ENCODE peak calls at places on chromosomes 2 and 18, in nine cellular contexts. I is CD8-positive, alpha-beta T cell; D is fibroblast of mammary gland; H is body of pancreas; J is lower lobe of right lung; V is right atrium auricular region; U is mucosa of descending colon; L is fibroblast of lung; T is upper lobe of right lung. P is an unnamed sample.

GRCh38 chr2:239363946-239364637 is 36.7 kb downstream of the HDAC4 start:
- DNase-seq in I (peak; percentile 43), D (no peak), H (no peak), J (peak; percentile 28), V (no peak), U (peak; percentile 18), L (no peak), T (no peak), P (no peak)

GRCh38 chr2:12534646-12535263 is 182.0 kb upstream of the TRIB2 start:
- DNase-seq in I (no peak), D (peak; percentile 97), H (no peak), J (no peak), V (no peak), U (no peak), L (peak; percentile 98), T (no peak), P (no peak)

GRCh38 chr2:108925286-108925685 is 63.7 kb downstream of the EDAR start:
- DNase-seq in I (no peak), D (no peak), H (no peak), J (no peak), V (no peak), U (no peak), L (no peak), T (no peak), P (no peak)

GRCh38 chr2:40886660-40887059 is 434.8 kb upstream of the SLC8A1 start:
- DNase-seq in I (no peak), D (no peak), H (no peak), J (no peak), V (no peak), U (no peak), L (no peak), T (no peak), P (no peak)

GRCh38 chr2:95058989-95059601 is 33.6 kb downstream of the MAL start:
- DNase-seq in I (no peak), D (no peak), H (no peak), J (no peak), V (no peak), U (no peak), L (no peak), T (peak; percentile 59), P (no peak)

GRCh38 chr2:152432206-152432653 is 97.3 kb downstream of the FMNL2 start:
- DNase-seq in I (no peak), D (peak; percentile 98), H (no peak), J (no peak), V (peak; percentile 64), U (no peak), L (peak; percentile 58), T (no peak), P (no peak)

GRCh38 chr18:62832282-62832681 is 116.9 kb downstream of the PHLPP1 start:
- DNase-seq in I (no peak), D (no peak), H (no peak), J (no peak), V (no peak), U (no peak), L (no peak), T (no peak), P (no peak)

GRCh38 chr2:167890739-167891138 is 356.7 kb downstream of the STK39 start:
- DNase-seq in I (no peak), D (no peak), H (no peak), J (no peak), V (no peak), U (no peak), L (no peak), T (no peak), P (no peak)

GRCh38 chr2:9556121-9556869 is 665 bp upstream of the ADAM17 start:
- DNase-seq in I (no peak), D (peak; percentile 24), H (no peak), J (no peak), V (no peak), U (no peak), L (peak; percentile 33), T (no peak), P (no peak)

GRCh38 chr2:68416081-68416675 is 50.9 kb downstream of the FBXO48 start:
- DNase-seq in I (no peak), D (no peak), H (no peak), J (no peak), V (no peak), U (no peak), L (no peak), T (no peak), P (no peak)

GRCh38 chr2:239075918-239076727 is 228.2 kb downstream of the TWIST2 start:
- DNase-seq in I (no peak), D (no peak), H (no peak), J (no peak), V (no peak), U (peak; percentile 78), L (no peak), T (no peak), P (no peak)

GRCh38 chr18:57890266-57890665 is 87.2 kb upstream of the ATP8B1 start:
- DNase-seq in I (no peak), D (no peak), H (no peak), J (no peak), V (no peak), U (no peak), L (no peak), T (no peak), P (no peak)

GRCh38 chr2:118112771-118113334 is 24.6 kb downstream of the INSIG2 start:
- DNase-seq in I (no peak), D (peak; percentile 73), H (no peak), J (no peak), V (no peak), U (no peak), L (peak; percentile 88), T (no peak), P (no peak)

GRCh38 chr18:67359868-67360838 is 156.4 kb downstream of the DSEL start:
- DNase-seq in I (no peak), D (peak; percentile 95), H (peak; percentile 21), J (no peak), V (peak; percentile 87), U (no peak), L (peak; percentile 96), T (no peak), P (peak; percentile 45)

GRCh38 chr2:160367887-160368286 is 125.7 kb downstream of the RBMS1 start:
- DNase-seq in I (no peak), D (peak; percentile 98), H (no peak), J (no peak), V (no peak), U (no peak), L (peak; percentile 99), T (no peak), P (no peak)

GRCh38 chr2:88880441-88880953 is 189.0 kb downstream of the RPIA start:
- DNase-seq in I (peak; percentile 29), D (peak; percentile 57), H (peak; percentile 33), J (no peak), V (peak; percentile 63), U (no peak), L (peak; percentile 26), T (no peak), P (peak; percentile 27)

GRCh38 chr2:7010376-7010775 is 93.2 kb downstream of the RNF144A start:
- DNase-seq in I (no peak), D (peak; percentile 98), H (no peak), J (no peak), V (no peak), U (no peak), L (peak; percentile 99), T (no peak), P (no peak)

GRCh38 chr2:205283721-205284270 is 398.5 kb upstream of the NRP2 start:
- DNase-seq in I (no peak), D (no peak), H (no peak), J (no peak), V (no peak), U (no peak), L (no peak), T (no peak), P (no peak)

GRCh38 chr2:167438206-167438605 is 549.9 kb downstream of the XIRP2 start:
- DNase-seq in I (no peak), D (peak; percentile 76), H (no peak), J (no peak), V (no peak), U (no peak), L (peak; percentile 79), T (no peak), P (no peak)

GRCh38 chr2:64405476-64406406 is 48.2 kb upstream of the LGALSL start:
- DNase-seq in I (no peak), D (peak; percentile 97), H (no peak), J (no peak), V (no peak), U (peak; percentile 57), L (peak; percentile 67), T (no peak), P (no peak)

GRCh38 chr2:157627594-157628281 is 926 bp downstream of the ACVR1C start:
- DNase-seq in I (peak; percentile 43), D (peak; percentile 11), H (peak; percentile 30), J (peak; percentile 41), V (no peak), U (peak; percentile 58), L (peak; percentile 44), T (no peak), P (no peak)

GRCh38 chr2:120373424-120373823 is 27.5 kb downstream of the INHBB start:
- DNase-seq in I (no peak), D (no peak), H (no peak), J (no peak), V (no peak), U (no peak), L (no peak), T (no peak), P (no peak)

GRCh38 chr2:24827321-24828261 is 34.4 kb downstream of the CENPO start:
- DNase-seq in I (peak; percentile 73), D (peak; percentile 89), H (peak; percentile 84), J (peak; percentile 73), V (peak; percentile 87), U (peak; percentile 81), L (peak; percentile 83), T (peak; percentile 74), P (peak; percentile 87)
- H3K4me3 ChIP-seq in I (no peak overlapping the region), D (no peak overlapping the region), H (no peak overlapping the region), J (no peak overlapping the region), V (no peak overlapping the region), U (no peak overlapping the region), L (no peak overlapping the region), T (no peak overlapping the region), P (peak overlapping the region; percentile 35)

GRCh38 chr2:190357596-190357995 is 14.2 kb downstream of the INPP1 start:
- DNase-seq in I (no peak), D (no peak), H (no peak), J (no peak), V (no peak), U (no peak), L (no peak), T (no peak), P (no peak)
- TF ChIP-seq CTCF in I (no peak), D (no peak), H (no peak), J (no peak), V (no peak), U (no peak), L (no peak), T (no peak), P (no peak)

DNA sequence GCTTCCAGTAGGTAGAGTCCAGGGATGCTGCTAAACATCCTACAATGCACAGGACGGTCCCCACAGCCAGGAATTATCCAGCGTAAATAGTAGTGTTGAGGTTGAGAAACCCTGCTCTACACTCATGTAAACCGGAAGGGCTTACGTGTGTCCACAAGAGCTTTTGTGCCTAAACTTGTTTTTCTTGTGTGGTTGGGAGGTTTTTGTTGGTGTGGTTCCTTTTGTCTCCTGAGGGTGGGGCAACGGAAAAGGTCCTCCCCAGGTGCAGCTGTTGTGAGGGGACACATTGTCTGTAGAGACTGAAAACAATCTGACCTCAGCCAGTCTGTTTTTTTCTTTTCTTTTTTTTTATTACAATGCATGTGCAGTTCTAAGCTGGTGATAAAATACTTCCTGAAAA is 72.7 kb upstream of the MGAT5 start:
- DNase-seq in I (peak; percentile 58), D (no peak), H (no peak), J (no peak), V (no peak), U (no peak), L (no peak), T (no peak), P (no peak)
- H3K4me3 ChIP-seq in I (no peak overlapping the region), D (no peak overlapping the region), H (no peak overlapping the region), J (no peak overlapping the region), V (no peak overlapping the region), U (no peak overlapping the region), L (no peak overlapping the region), T (no peak overlapping the region), P (no peak overlapping the region)

GRCh38 chr2:22737144-22737543 is 647.8 kb upstream of the KLHL29 start:
- DNase-seq in I (no peak), D (no peak), H (no peak), J (no peak), V (no peak), U (no peak), L (no peak), T (no peak), P (no peak)
- TF ChIP-seq CTCF in I (no peak), D (no peak), H (peak; percentile 15), J (no peak), V (peak; percentile 20), U (no peak), L (no peak), T (no peak), P (peak; percentile 54)